ENCODE peak calls at places on chromosomes 7 and 10, in five cellular contexts. K is NCI-H446, L is choroid plexus epithelial cell, M is NCI-H2081 treated with DMSO at 0.1 percent for 48 hours, X is H7. U is an unnamed sample.

GRCh38 chr7:55439627-55440026 is 74.5 kb downstream of the LANCL2 start:
- DNase-seq in K (peak), L (no peak), M (no peak), X (peak), U (peak)

GRCh38 chr7:122166708-122167107 is 22.7 kb upstream of the AASS start:
- DNase-seq in K (no peak), L (peak), M (no peak), X (no peak), U (no peak)

GRCh38 chr10:62047960-62048383 is 146.5 kb downstream of the ARID5B start:
- DNase-seq in K (no peak), L (peak), M (no peak), X (no peak), U (no peak)

GRCh38 chr10:50152792-50153272 is 85.1 kb downstream of the WASHC2A start:
- DNase-seq in K (no peak), L (no peak), M (no peak), X (peak), U (peak)

GRCh38 chr10:119849031-119849789 is 23.4 kb downstream of the MCMBP start:
- DNase-seq in K (no peak), L (peak), M (no peak), X (no peak), U (no peak)

GRCh38 chr7:104126411-104126841 is 81.4 kb downstream of the ORC5 start:
- DNase-seq in K (peak), L (peak), M (peak), X (no peak), U (no peak)

GRCh38 chr7:255038-255435 is 34.9 kb upstream of the FOXL3 start:
- DNase-seq in K (no peak), L (no peak), M (no peak), X (no peak), U (no peak)

GRCh38 chr7:92955081-92955480 is 118.7 kb upstream of the CDK6 start:
- DNase-seq in K (no peak), L (no peak), M (no peak), X (no peak), U (no peak)

GRCh38 chr7:5679741-5680473 is 101.6 kb downstream of the RNF216 start:
- DNase-seq in K (no peak), L (no peak), M (no peak), X (no peak), U (no peak)

GRCh38 chr10:109178576-109178975 is 744.7 kb downstream of the XPNPEP1 start:
- DNase-seq in K (no peak), L (no peak), M (no peak), X (no peak), U (no peak)

GRCh38 chr10:24341371-24341770 is 132.4 kb downstream of the KIAA1217 start:
- DNase-seq in K (no peak), L (no peak), M (no peak), X (no peak), U (no peak)

GRCh38 chr7:96199421-96199820 is 122.5 kb downstream of the SLC25A13 start:
- DNase-seq in K (no peak), L (peak), M (no peak), X (no peak), U (no peak)

GRCh38 chr7:70498232-70498631 is 633.7 kb upstream of the GALNT17 start:
- DNase-seq in K (no peak), L (no peak), M (no peak), X (no peak), U (peak)

GRCh38 chr7:112143567-112143966 is 62.6 kb downstream of the DOCK4 start:
- DNase-seq in K (peak), L (peak), M (no peak), X (no peak), U (no peak)

GRCh38 chr10:69287181-69287580 is 8.9 kb downstream of the HK1 start:
- DNase-seq in K (no peak), L (no peak), M (no peak), X (no peak), U (no peak)

GRCh38 chr7:73436031-73436929 is 2.7 kb downstream of the FZD9 start:
- DNase-seq in K (no peak), L (peak), M (no peak), X (peak), U (peak)

GRCh38 chr7:76108540-76109233 is 60.8 kb downstream of the MDH2 start:
- DNase-seq in K (no peak), L (peak), M (no peak), X (no peak), U (no peak)

GRCh38 chr7:131328387-131329175 is 905 bp downstream of the MKLN1 start:
- DNase-seq in K (no peak), L (peak), M (no peak), X (no peak), U (no peak)

GRCh38 chr7:55878701-55879100 is 8.6 kb upstream of the ZNF713 start:
- DNase-seq in K (no peak), L (no peak), M (no peak), X (no peak), U (no peak)

GRCh38 chr7:8436965-8437364 is 3.6 kb downstream of the NXPH1 start:
- DNase-seq in K (no peak), L (peak), M (no peak), X (peak), U (peak)

GRCh38 chr7:17690030-17690429 is 250.3 kb downstream of the SNX13 start:
- DNase-seq in K (no peak), L (peak), M (no peak), X (no peak), U (no peak)

GRCh38 chr10:70730955-70731354 is 54.2 kb downstream of the TBATA start:
- DNase-seq in K (no peak), L (no peak), M (no peak), X (no peak), U (no peak)

GRCh38 chr7:157008206-157009169 is 2.0 kb downstream of the MNX1 start:
- DNase-seq in K (no peak), L (no peak), M (no peak), X (peak), U (peak)

GRCh38 chr7:152173372-152174070 is 148.0 kb downstream of the GALNT11 start:
- DNase-seq in K (no peak), L (no peak), M (no peak), X (no peak), U (no peak)

GRCh38 chr10:70982443-70982842 is 94.1 kb upstream of the PCBD1 start:
- DNase-seq in K (no peak), L (no peak), M (no peak), X (no peak), U (no peak)

GRCh38 chr7:27873981-27874957 is 134.3 kb downstream of the TAX1BP1 start:
- DNase-seq in K (peak), L (peak), M (no peak), X (no peak), U (no peak)

GRCh38 chr7:88243345-88243909 is 23.6 kb upstream of the SRI start:
- DNase-seq in K (no peak), L (peak), M (peak), X (peak), U (peak)

GRCh38 chr7:87658553-87658952 is 30.4 kb downstream of the RUNDC3B start:
- DNase-seq in K (no peak), L (no peak), M (no peak), X (no peak), U (no peak)

GRCh38 chr7:21542891-21543527 is at the start of gene DNAH11:
- DNase-seq in K (no peak), L (peak), M (no peak), X (peak), U (peak)

GRCh38 chr10:29865700-29866355 is 193.6 kb downstream of the JCAD start:
- DNase-seq in K (no peak), L (peak), M (no peak), X (no peak), U (no peak)

GRCh38 chr10:72889391-72889831 is 4.1 kb upstream of the OIT3 start:
- DNase-seq in K (peak), L (peak), M (peak), X (no peak), U (no peak)

GRCh38 chr7:15648461-15648961 is 38.0 kb downstream of the MEOX2 start:
- DNase-seq in K (no peak), L (no peak), M (no peak), X (no peak), U (no peak)

GRCh38 chr7:136386876-136387275 is 409.7 kb upstream of the MTPN start:
- DNase-seq in K (no peak), L (no peak), M (no peak), X (no peak), U (no peak)

GRCh38 chr10:78712147-78712546 is 356.6 kb upstream of the ZMIZ1 start:
- DNase-seq in K (peak), L (no peak), M (no peak), X (peak), U (peak)

GRCh38 chr7:107813524-107813923 is 10.5 kb upstream of the SLC26A3 start:
- DNase-seq in K (no peak), L (no peak), M (no peak), X (no peak), U (no peak)

GRCh38 chr7:5692845-5693278 is 88.6 kb downstream of the RNF216 start:
- DNase-seq in K (peak), L (peak), M (peak), X (no peak), U (no peak)

GRCh38 chr10:33136271-33136670 is 178.2 kb upstream of the ITGB1 start:
- DNase-seq in K (no peak), L (no peak), M (no peak), X (no peak), U (no peak)

GRCh38 chr7:143388491-143389101 is 7.5 kb downstream of the ZYX start:
- DNase-seq in K (no peak), L (no peak), M (no peak), X (peak), U (peak)

U was measured in endodermal cell.